ENCODE peak calls at places on chromosomes 11 and 22, in nine cellular contexts. One of them, this sample, is unnamed.

GRCh38 chr11:19400296-19400695 is 159.6 kb upstream of the E2F8 start:
- DNase-seq in NCI-H2029 treated with DMSO at 0.1 percent for 48 hours: no peak
- DNase-seq in LoVo: no peak
- DNase-seq in substantia nigra: no peak
- DNase-seq in pancreas: no peak
- DNase-seq in IMR-90: no peak
- DNase-seq in SHP77 treated with DMSO at 0.1 percent for 48 hours: no peak
- DNase-seq in HFFc6: no peak
- DNase-seq in heart left ventricle: no peak
- DNase-seq in this sample: no peak

GRCh38 chr22:25120093-25120561 is 79.5 kb upstream of the CRYBB3 start:
- DNase-seq in NCI-H2029 treated with DMSO at 0.1 percent for 48 hours: peak; percentile 84
- DNase-seq in LoVo: peak; percentile 76
- DNase-seq in substantia nigra: no peak
- DNase-seq in pancreas: peak; percentile 79
- DNase-seq in IMR-90: no peak
- DNase-seq in SHP77 treated with DMSO at 0.1 percent for 48 hours: peak; percentile 50
- DNase-seq in HFFc6: no peak
- DNase-seq in heart left ventricle: peak; percentile 42
- DNase-seq in this sample: peak; percentile 70

GRCh38 chr11:27902981-27903624 is 202.8 kb upstream of the BDNF start:
- DNase-seq in NCI-H2029 treated with DMSO at 0.1 percent for 48 hours: no peak
- DNase-seq in LoVo: no peak
- DNase-seq in substantia nigra: no peak
- DNase-seq in pancreas: no peak
- DNase-seq in IMR-90: peak; percentile 73
- DNase-seq in SHP77 treated with DMSO at 0.1 percent for 48 hours: no peak
- DNase-seq in HFFc6: peak; percentile 90
- DNase-seq in heart left ventricle: no peak
- DNase-seq in this sample: no peak

GRCh38 chr22:46748948-46749681 is 11.1 kb upstream of the CERK start:
- DNase-seq in NCI-H2029 treated with DMSO at 0.1 percent for 48 hours: no peak
- DNase-seq in LoVo: no peak
- DNase-seq in substantia nigra: no peak
- DNase-seq in pancreas: no peak
- DNase-seq in IMR-90: peak; percentile 49
- DNase-seq in SHP77 treated with DMSO at 0.1 percent for 48 hours: no peak
- DNase-seq in HFFc6: no peak
- DNase-seq in heart left ventricle: peak; percentile 28
- DNase-seq in this sample: no peak

GRCh38 chr11:7657306-7658025 is 15.8 kb downstream of the CYB5R2 start:
- DNase-seq in NCI-H2029 treated with DMSO at 0.1 percent for 48 hours: no peak
- DNase-seq in LoVo: peak; percentile 35
- DNase-seq in substantia nigra: peak; percentile 61
- DNase-seq in pancreas: peak; percentile 73
- DNase-seq in IMR-90: peak; percentile 68
- DNase-seq in SHP77 treated with DMSO at 0.1 percent for 48 hours: no peak
- DNase-seq in HFFc6: peak; percentile 52
- DNase-seq in heart left ventricle: no peak
- DNase-seq in this sample: peak; percentile 30

GRCh38 chr11:118618991-118619375 is 11.6 kb downstream of the PHLDB1 start:
- DNase-seq in NCI-H2029 treated with DMSO at 0.1 percent for 48 hours: no peak
- DNase-seq in LoVo: peak; percentile 42
- DNase-seq in substantia nigra: no peak
- DNase-seq in pancreas: no peak
- DNase-seq in IMR-90: peak; percentile 78
- DNase-seq in SHP77 treated with DMSO at 0.1 percent for 48 hours: no peak
- DNase-seq in HFFc6: peak; percentile 70
- DNase-seq in heart left ventricle: peak; percentile 72
- DNase-seq in this sample: no peak

GRCh38 chr11:116859175-116859574 is 21.8 kb upstream of the APOA1 start:
- DNase-seq in NCI-H2029 treated with DMSO at 0.1 percent for 48 hours: no peak
- DNase-seq in LoVo: no peak
- DNase-seq in substantia nigra: no peak
- DNase-seq in pancreas: no peak
- DNase-seq in IMR-90: no peak
- DNase-seq in SHP77 treated with DMSO at 0.1 percent for 48 hours: no peak
- DNase-seq in HFFc6: no peak
- DNase-seq in heart left ventricle: no peak
- DNase-seq in this sample: no peak

GRCh38 chr11:68441466-68442230 is 18.9 kb upstream of the PPP6R3 start:
- DNase-seq in NCI-H2029 treated with DMSO at 0.1 percent for 48 hours: no peak
- DNase-seq in LoVo: no peak
- DNase-seq in substantia nigra: no peak
- DNase-seq in pancreas: peak; percentile 6
- DNase-seq in IMR-90: peak; percentile 45
- DNase-seq in SHP77 treated with DMSO at 0.1 percent for 48 hours: no peak
- DNase-seq in HFFc6: no peak
- DNase-seq in heart left ventricle: no peak
- DNase-seq in this sample: peak; percentile 61

GRCh38 chr11:109285465-109285864 is 136.5 kb upstream of the C11orf87 start:
- DNase-seq in NCI-H2029 treated with DMSO at 0.1 percent for 48 hours: no peak
- DNase-seq in LoVo: no peak
- DNase-seq in substantia nigra: no peak
- DNase-seq in pancreas: no peak
- DNase-seq in IMR-90: no peak
- DNase-seq in SHP77 treated with DMSO at 0.1 percent for 48 hours: no peak
- DNase-seq in HFFc6: no peak
- DNase-seq in heart left ventricle: no peak
- DNase-seq in this sample: no peak

GRCh38 chr11:112839051-112839450 is 122.2 kb upstream of the NCAM1 start:
- DNase-seq in NCI-H2029 treated with DMSO at 0.1 percent for 48 hours: no peak
- DNase-seq in LoVo: no peak
- DNase-seq in substantia nigra: no peak
- DNase-seq in pancreas: no peak
- DNase-seq in IMR-90: no peak
- DNase-seq in SHP77 treated with DMSO at 0.1 percent for 48 hours: no peak
- DNase-seq in HFFc6: no peak
- DNase-seq in heart left ventricle: no peak
- DNase-seq in this sample: no peak

GRCh38 chr11:34242037-34242625 is 115.7 kb downstream of the ABTB2 start:
- DNase-seq in NCI-H2029 treated with DMSO at 0.1 percent for 48 hours: no peak
- DNase-seq in LoVo: peak; percentile 63
- DNase-seq in substantia nigra: no peak
- DNase-seq in pancreas: no peak
- DNase-seq in IMR-90: peak; percentile 42
- DNase-seq in SHP77 treated with DMSO at 0.1 percent for 48 hours: no peak
- DNase-seq in HFFc6: peak; percentile 7
- DNase-seq in heart left ventricle: no peak
- DNase-seq in this sample: no peak

GRCh38 chr11:130571519-130571918 is 123.1 kb downstream of the ADAMTS15 start:
- DNase-seq in NCI-H2029 treated with DMSO at 0.1 percent for 48 hours: no peak
- DNase-seq in LoVo: no peak
- DNase-seq in substantia nigra: no peak
- DNase-seq in pancreas: no peak
- DNase-seq in IMR-90: no peak
- DNase-seq in SHP77 treated with DMSO at 0.1 percent for 48 hours: no peak
- DNase-seq in HFFc6: no peak
- DNase-seq in heart left ventricle: no peak
- DNase-seq in this sample: no peak

GRCh38 chr11:110795124-110795624 is 82.9 kb upstream of the ARHGAP20 start:
- DNase-seq in NCI-H2029 treated with DMSO at 0.1 percent for 48 hours: no peak
- DNase-seq in LoVo: no peak
- DNase-seq in substantia nigra: no peak
- DNase-seq in pancreas: no peak
- DNase-seq in IMR-90: peak; percentile 56
- DNase-seq in SHP77 treated with DMSO at 0.1 percent for 48 hours: no peak
- DNase-seq in HFFc6: no peak
- DNase-seq in heart left ventricle: no peak
- DNase-seq in this sample: no peak

GRCh38 chr22:39663751-39664150 is 93.2 kb downstream of the CACNA1I start:
- DNase-seq in NCI-H2029 treated with DMSO at 0.1 percent for 48 hours: no peak
- DNase-seq in LoVo: no peak
- DNase-seq in substantia nigra: no peak
- DNase-seq in pancreas: no peak
- DNase-seq in IMR-90: no peak
- DNase-seq in SHP77 treated with DMSO at 0.1 percent for 48 hours: no peak
- DNase-seq in HFFc6: no peak
- DNase-seq in heart left ventricle: no peak
- DNase-seq in this sample: no peak

GRCh38 chr11:67538306-67538705 is 15.1 kb upstream of the CABP2 start:
- DNase-seq in NCI-H2029 treated with DMSO at 0.1 percent for 48 hours: no peak
- DNase-seq in LoVo: no peak
- DNase-seq in substantia nigra: no peak
- DNase-seq in pancreas: no peak
- DNase-seq in IMR-90: no peak
- DNase-seq in SHP77 treated with DMSO at 0.1 percent for 48 hours: no peak
- DNase-seq in HFFc6: peak; percentile 29
- DNase-seq in heart left ventricle: no peak
- DNase-seq in this sample: no peak

GRCh38 chr22:41425704-41426365 is 20.8 kb downstream of the TOB2 start:
- DNase-seq in NCI-H2029 treated with DMSO at 0.1 percent for 48 hours: no peak
- DNase-seq in LoVo: no peak
- DNase-seq in substantia nigra: no peak
- DNase-seq in pancreas: no peak
- DNase-seq in IMR-90: no peak
- DNase-seq in SHP77 treated with DMSO at 0.1 percent for 48 hours: no peak
- DNase-seq in HFFc6: no peak
- DNase-seq in heart left ventricle: no peak
- DNase-seq in this sample: no peak

GRCh38 chr11:40877256-40877655 is 582.2 kb downstream of the LRRC4C start:
- DNase-seq in NCI-H2029 treated with DMSO at 0.1 percent for 48 hours: no peak
- DNase-seq in LoVo: no peak
- DNase-seq in substantia nigra: no peak
- DNase-seq in pancreas: no peak
- DNase-seq in IMR-90: no peak
- DNase-seq in SHP77 treated with DMSO at 0.1 percent for 48 hours: no peak
- DNase-seq in HFFc6: no peak
- DNase-seq in heart left ventricle: no peak
- DNase-seq in this sample: no peak

GRCh38 chr11:3162410-3163240 is 2.5 kb downstream of the OSBPL5 start:
- DNase-seq in NCI-H2029 treated with DMSO at 0.1 percent for 48 hours: no peak
- DNase-seq in LoVo: no peak
- DNase-seq in substantia nigra: no peak
- DNase-seq in pancreas: peak; percentile 51
- DNase-seq in IMR-90: no peak
- DNase-seq in SHP77 treated with DMSO at 0.1 percent for 48 hours: no peak
- DNase-seq in HFFc6: no peak
- DNase-seq in heart left ventricle: peak; percentile 16
- DNase-seq in this sample: no peak

GRCh38 chr11:4123218-4123617 is 28.6 kb downstream of the RRM1 start:
- DNase-seq in NCI-H2029 treated with DMSO at 0.1 percent for 48 hours: no peak
- DNase-seq in LoVo: no peak
- DNase-seq in substantia nigra: no peak
- DNase-seq in pancreas: no peak
- DNase-seq in IMR-90: no peak
- DNase-seq in SHP77 treated with DMSO at 0.1 percent for 48 hours: no peak
- DNase-seq in HFFc6: no peak
- DNase-seq in heart left ventricle: no peak
- DNase-seq in this sample: no peak

GRCh38 chr11:356610-357009 is 12.7 kb upstream of the B4GALNT4 start:
- DNase-seq in NCI-H2029 treated with DMSO at 0.1 percent for 48 hours: no peak
- DNase-seq in LoVo: no peak
- DNase-seq in substantia nigra: no peak
- DNase-seq in pancreas: no peak
- DNase-seq in IMR-90: no peak
- DNase-seq in SHP77 treated with DMSO at 0.1 percent for 48 hours: no peak
- DNase-seq in HFFc6: no peak
- DNase-seq in heart left ventricle: no peak
- DNase-seq in this sample: no peak

GRCh38 chr11:68997124-68997994 is 15.7 kb downstream of the MRGPRF start:
- DNase-seq in NCI-H2029 treated with DMSO at 0.1 percent for 48 hours: no peak
- DNase-seq in LoVo: no peak
- DNase-seq in substantia nigra: no peak
- DNase-seq in pancreas: no peak
- DNase-seq in IMR-90: no peak
- DNase-seq in SHP77 treated with DMSO at 0.1 percent for 48 hours: no peak
- DNase-seq in HFFc6: no peak
- DNase-seq in heart left ventricle: peak; percentile 15
- DNase-seq in this sample: no peak

GRCh38 chr22:31870890-31871289 is 73.4 kb upstream of the YWHAH start:
- DNase-seq in NCI-H2029 treated with DMSO at 0.1 percent for 48 hours: no peak
- DNase-seq in LoVo: no peak
- DNase-seq in substantia nigra: no peak
- DNase-seq in pancreas: no peak
- DNase-seq in IMR-90: peak; percentile 83
- DNase-seq in SHP77 treated with DMSO at 0.1 percent for 48 hours: peak; percentile 5
- DNase-seq in HFFc6: peak; percentile 84
- DNase-seq in heart left ventricle: no peak
- DNase-seq in this sample: no peak